ENCODE peak calls at places on chromosomes 7 and 10, in eight cellular contexts. One of them, this sample, is unnamed.

GRCh38 chr10:89699581-89700064 is 1.8 kb upstream of the KIF20B start:
- DNase-seq in effector CD4-positive, alpha-beta T cell: no peak
- DNase-seq in GM20000: no peak
- DNase-seq in uterus: no peak
- DNase-seq in thoracic aorta: no peak
- DNase-seq in lung: no peak
- DNase-seq in CD8-positive, alpha-beta memory T cell: no peak
- DNase-seq in AG04450: no peak
- DNase-seq in this sample: no peak

GRCh38 chr7:151080522-151081169 is at the start of gene FASTK:
- DNase-seq in thoracic aorta: peak
- DNase-seq in GM20000: peak
- DNase-seq in lung: peak
- DNase-seq in uterus: peak
- DNase-seq in CD8-positive, alpha-beta memory T cell: peak
- DNase-seq in effector CD4-positive, alpha-beta T cell: peak
- DNase-seq in AG04450: peak
- DNase-seq in this sample: peak

GRCh38 chr10:118407026-118407425 is 64.9 kb upstream of the FAM204A start:
- DNase-seq in uterus: no peak
- DNase-seq in lung: no peak
- DNase-seq in CD8-positive, alpha-beta memory T cell: no peak
- DNase-seq in thoracic aorta: no peak
- DNase-seq in AG04450: no peak
- DNase-seq in GM20000: no peak
- DNase-seq in effector CD4-positive, alpha-beta T cell: no peak
- DNase-seq in this sample: no peak

GRCh38 chr10:68795886-68796532 is 31.3 kb upstream of the STOX1 start:
- DNase-seq in effector CD4-positive, alpha-beta T cell: no peak
- DNase-seq in uterus: no peak
- DNase-seq in thoracic aorta: no peak
- DNase-seq in GM20000: no peak
- DNase-seq in AG04450: no peak
- DNase-seq in CD8-positive, alpha-beta memory T cell: no peak
- DNase-seq in lung: no peak
- DNase-seq in this sample: no peak

GRCh38 chr7:78260826-78261225 is 462.3 kb downstream of the PHTF2 start:
- DNase-seq in CD8-positive, alpha-beta memory T cell: no peak
- DNase-seq in effector CD4-positive, alpha-beta T cell: no peak
- DNase-seq in uterus: no peak
- DNase-seq in AG04450: no peak
- DNase-seq in GM20000: no peak
- DNase-seq in lung: no peak
- DNase-seq in thoracic aorta: no peak
- DNase-seq in this sample: no peak

GRCh38 chr7:44073664-44074348 is 8.4 kb upstream of the PGAM2 start:
- DNase-seq in effector CD4-positive, alpha-beta T cell: no peak
- DNase-seq in GM20000: peak
- DNase-seq in lung: peak
- DNase-seq in CD8-positive, alpha-beta memory T cell: peak
- DNase-seq in thoracic aorta: peak
- DNase-seq in uterus: peak
- DNase-seq in AG04450: no peak
- DNase-seq in this sample: no peak

GRCh38 chr10:98125940-98126631 is 8.4 kb upstream of the R3HCC1L start:
- DNase-seq in GM20000: no peak
- DNase-seq in CD8-positive, alpha-beta memory T cell: no peak
- DNase-seq in AG04450: no peak
- DNase-seq in uterus: no peak
- DNase-seq in lung: no peak
- DNase-seq in thoracic aorta: no peak
- DNase-seq in effector CD4-positive, alpha-beta T cell: no peak
- DNase-seq in this sample: no peak

GRCh38 chr7:157980774-157981173 is 606.8 kb downstream of the PTPRN2 start:
- DNase-seq in thoracic aorta: no peak
- DNase-seq in AG04450: no peak
- DNase-seq in uterus: no peak
- DNase-seq in effector CD4-positive, alpha-beta T cell: no peak
- DNase-seq in GM20000: no peak
- DNase-seq in CD8-positive, alpha-beta memory T cell: no peak
- DNase-seq in lung: no peak
- DNase-seq in this sample: peak

GRCh38 chr10:48463318-48464003 is 141.4 kb downstream of the ARHGAP22 start:
- DNase-seq in uterus: peak
- DNase-seq in lung: no peak
- DNase-seq in GM20000: no peak
- DNase-seq in AG04450: no peak
- DNase-seq in thoracic aorta: no peak
- DNase-seq in CD8-positive, alpha-beta memory T cell: no peak
- DNase-seq in effector CD4-positive, alpha-beta T cell: no peak
- DNase-seq in this sample: no peak

GRCh38 chr10:70885485-70885884 is 2.9 kb downstream of the PCBD1 start:
- DNase-seq in AG04450: no peak
- DNase-seq in uterus: peak
- DNase-seq in thoracic aorta: no peak
- DNase-seq in lung: no peak
- DNase-seq in GM20000: no peak
- DNase-seq in CD8-positive, alpha-beta memory T cell: no peak
- DNase-seq in effector CD4-positive, alpha-beta T cell: no peak
- DNase-seq in this sample: no peak

GRCh38 chr7:96495751-96496216 is 173.9 kb upstream of the SLC25A13 start:
- DNase-seq in CD8-positive, alpha-beta memory T cell: no peak
- DNase-seq in lung: no peak
- DNase-seq in uterus: no peak
- DNase-seq in AG04450: no peak
- DNase-seq in GM20000: no peak
- DNase-seq in effector CD4-positive, alpha-beta T cell: no peak
- DNase-seq in thoracic aorta: no peak
- DNase-seq in this sample: no peak

GRCh38 chr7:101308245-101309085 is 13.1 kb downstream of the IFT22 start:
- DNase-seq in lung: peak
- DNase-seq in effector CD4-positive, alpha-beta T cell: no peak
- DNase-seq in GM20000: peak
- DNase-seq in uterus: peak
- DNase-seq in thoracic aorta: no peak
- DNase-seq in CD8-positive, alpha-beta memory T cell: no peak
- DNase-seq in AG04450: no peak
- DNase-seq in this sample: peak

GRCh38 chr10:11986593-11987216 is 55.9 kb downstream of the UPF2 start:
- DNase-seq in lung: peak
- DNase-seq in CD8-positive, alpha-beta memory T cell: peak
- DNase-seq in thoracic aorta: peak
- DNase-seq in GM20000: peak
- DNase-seq in effector CD4-positive, alpha-beta T cell: peak
- DNase-seq in uterus: peak
- DNase-seq in AG04450: peak
- DNase-seq in this sample: peak

GRCh38 chr10:97020452-97021400 is 165.0 kb downstream of the SLIT1 start:
- DNase-seq in uterus: peak
- DNase-seq in AG04450: no peak
- DNase-seq in GM20000: no peak
- DNase-seq in lung: no peak
- DNase-seq in effector CD4-positive, alpha-beta T cell: no peak
- DNase-seq in CD8-positive, alpha-beta memory T cell: no peak
- DNase-seq in thoracic aorta: no peak
- DNase-seq in this sample: no peak

GRCh38 chr10:37975407-37975991 is 948 bp downstream of the ZNF25 start:
- DNase-seq in CD8-positive, alpha-beta memory T cell: no peak
- DNase-seq in GM20000: peak
- DNase-seq in AG04450: no peak
- DNase-seq in effector CD4-positive, alpha-beta T cell: no peak
- DNase-seq in thoracic aorta: no peak
- DNase-seq in lung: no peak
- DNase-seq in uterus: no peak
- DNase-seq in this sample: no peak

GRCh38 chr7:69422473-69423102 is 175.7 kb upstream of the AUTS2 start:
- DNase-seq in AG04450: no peak
- DNase-seq in GM20000: no peak
- DNase-seq in lung: no peak
- DNase-seq in effector CD4-positive, alpha-beta T cell: no peak
- DNase-seq in thoracic aorta: no peak
- DNase-seq in uterus: no peak
- DNase-seq in CD8-positive, alpha-beta memory T cell: no peak
- DNase-seq in this sample: no peak

GRCh38 chr7:158819571-158820203 is 9.6 kb downstream of the ESYT2 start:
- DNase-seq in effector CD4-positive, alpha-beta T cell: no peak
- DNase-seq in uterus: no peak
- DNase-seq in GM20000: no peak
- DNase-seq in CD8-positive, alpha-beta memory T cell: no peak
- DNase-seq in thoracic aorta: no peak
- DNase-seq in lung: no peak
- DNase-seq in AG04450: no peak
- DNase-seq in this sample: no peak

GRCh38 chr10:32263300-32263699 is 83.7 kb downstream of the EPC1 start:
- DNase-seq in AG04450: no peak
- DNase-seq in GM20000: no peak
- DNase-seq in effector CD4-positive, alpha-beta T cell: no peak
- DNase-seq in CD8-positive, alpha-beta memory T cell: no peak
- DNase-seq in thoracic aorta: no peak
- DNase-seq in lung: no peak
- DNase-seq in uterus: no peak
- DNase-seq in this sample: no peak

GRCh38 chr7:27430115-27430514 is 187.5 kb downstream of the EVX1 start:
- DNase-seq in AG04450: no peak
- DNase-seq in CD8-positive, alpha-beta memory T cell: no peak
- DNase-seq in effector CD4-positive, alpha-beta T cell: no peak
- DNase-seq in GM20000: no peak
- DNase-seq in lung: no peak
- DNase-seq in thoracic aorta: no peak
- DNase-seq in uterus: no peak
- DNase-seq in this sample: no peak

GRCh38 chr10:6763417-6763816 is 183.3 kb upstream of the PRKCQ start:
- DNase-seq in effector CD4-positive, alpha-beta T cell: no peak
- DNase-seq in lung: no peak
- DNase-seq in GM20000: no peak
- DNase-seq in AG04450: no peak
- DNase-seq in thoracic aorta: no peak
- DNase-seq in CD8-positive, alpha-beta memory T cell: no peak
- DNase-seq in uterus: no peak
- DNase-seq in this sample: no peak

GRCh38 chr7:96344236-96344635 is 22.3 kb upstream of the SLC25A13 start:
- DNase-seq in thoracic aorta: no peak
- DNase-seq in uterus: no peak
- DNase-seq in GM20000: no peak
- DNase-seq in AG04450: no peak
- DNase-seq in lung: no peak
- DNase-seq in CD8-positive, alpha-beta memory T cell: no peak
- DNase-seq in effector CD4-positive, alpha-beta T cell: no peak
- DNase-seq in this sample: no peak

GRCh38 chr10:110344622-110345021 is 39.9 kb upstream of the SMNDC1 start:
- DNase-seq in lung: no peak
- DNase-seq in AG04450: no peak
- DNase-seq in thoracic aorta: no peak
- DNase-seq in CD8-positive, alpha-beta memory T cell: no peak
- DNase-seq in GM20000: no peak
- DNase-seq in effector CD4-positive, alpha-beta T cell: no peak
- DNase-seq in uterus: no peak
- DNase-seq in this sample: no peak

GRCh38 chr7:750111-750905 is 23.2 kb upstream of the PRKAR1B start:
- DNase-seq in lung: no peak
- DNase-seq in AG04450: no peak
- DNase-seq in GM20000: no peak
- DNase-seq in CD8-positive, alpha-beta memory T cell: peak
- DNase-seq in thoracic aorta: no peak
- DNase-seq in uterus: no peak
- DNase-seq in effector CD4-positive, alpha-beta T cell: no peak
- DNase-seq in this sample: no peak

GRCh38 chr7:156612930-156613329 is 27.6 kb upstream of the RNF32 start:
- DNase-seq in GM20000: no peak
- DNase-seq in CD8-positive, alpha-beta memory T cell: peak
- DNase-seq in AG04450: no peak
- DNase-seq in uterus: no peak
- DNase-seq in lung: no peak
- DNase-seq in thoracic aorta: no peak
- DNase-seq in effector CD4-positive, alpha-beta T cell: peak
- DNase-seq in this sample: no peak

GRCh38 chr7:34236839-34237492 is 331.6 kb downstream of the BMPER start:
- DNase-seq in AG04450: no peak
- DNase-seq in CD8-positive, alpha-beta memory T cell: no peak
- DNase-seq in lung: no peak
- DNase-seq in uterus: no peak
- DNase-seq in effector CD4-positive, alpha-beta T cell: no peak
- DNase-seq in thoracic aorta: no peak
- DNase-seq in GM20000: no peak
- DNase-seq in this sample: no peak

GRCh38 chr10:100895346-100895745 is 17.4 kb upstream of the SLF2 start:
- DNase-seq in lung: peak
- DNase-seq in CD8-positive, alpha-beta memory T cell: no peak
- DNase-seq in GM20000: no peak
- DNase-seq in AG04450: no peak
- DNase-seq in effector CD4-positive, alpha-beta T cell: no peak
- DNase-seq in uterus: no peak
- DNase-seq in thoracic aorta: no peak
- DNase-seq in this sample: no peak

GRCh38 chr10:63554666-63555065 is 33.5 kb downstream of the REEP3 start:
- DNase-seq in GM20000: peak
- DNase-seq in lung: no peak
- DNase-seq in effector CD4-positive, alpha-beta T cell: no peak
- DNase-seq in thoracic aorta: no peak
- DNase-seq in uterus: no peak
- DNase-seq in CD8-positive, alpha-beta memory T cell: peak
- DNase-seq in AG04450: peak
- DNase-seq in this sample: no peak

GRCh38 chr10:71770255-71770654 is 3.1 kb downstream of the VSIR start:
- DNase-seq in AG04450: no peak
- DNase-seq in uterus: peak
- DNase-seq in effector CD4-positive, alpha-beta T cell: no peak
- DNase-seq in CD8-positive, alpha-beta memory T cell: no peak
- DNase-seq in thoracic aorta: no peak
- DNase-seq in GM20000: no peak
- DNase-seq in lung: no peak
- DNase-seq in this sample: no peak

GRCh38 chr10:84205049-84205852 is 10.9 kb downstream of the CDHR1 start:
- DNase-seq in CD8-positive, alpha-beta memory T cell: peak
- DNase-seq in lung: peak
- DNase-seq in AG04450: no peak
- DNase-seq in GM20000: peak
- DNase-seq in effector CD4-positive, alpha-beta T cell: peak
- DNase-seq in uterus: no peak
- DNase-seq in thoracic aorta: no peak
- DNase-seq in this sample: no peak

GRCh38 chr7:121006731-121007315 is 18.3 kb downstream of the CPED1 start:
- DNase-seq in CD8-positive, alpha-beta memory T cell: no peak
- DNase-seq in thoracic aorta: no peak
- DNase-seq in lung: no peak
- DNase-seq in AG04450: no peak
- DNase-seq in effector CD4-positive, alpha-beta T cell: no peak
- DNase-seq in GM20000: no peak
- DNase-seq in uterus: no peak
- DNase-seq in this sample: no peak

GRCh38 chr10:101285519-101286070 is 56.3 kb upstream of the LBX1 start:
- DNase-seq in lung: no peak
- DNase-seq in effector CD4-positive, alpha-beta T cell: no peak
- DNase-seq in AG04450: no peak
- DNase-seq in CD8-positive, alpha-beta memory T cell: no peak
- DNase-seq in uterus: no peak
- DNase-seq in GM20000: no peak
- DNase-seq in thoracic aorta: no peak
- DNase-seq in this sample: no peak

GRCh38 chr10:34281661-34282060 is 533.4 kb downstream of the PARD3 start:
- DNase-seq in effector CD4-positive, alpha-beta T cell: no peak
- DNase-seq in CD8-positive, alpha-beta memory T cell: no peak
- DNase-seq in AG04450: no peak
- DNase-seq in lung: no peak
- DNase-seq in thoracic aorta: no peak
- DNase-seq in GM20000: no peak
- DNase-seq in uterus: no peak
- DNase-seq in this sample: no peak

GRCh38 chr7:31805209-31805818 is 118.3 kb downstream of the PPP1R17 start:
- DNase-seq in lung: no peak
- DNase-seq in AG04450: no peak
- DNase-seq in thoracic aorta: no peak
- DNase-seq in uterus: no peak
- DNase-seq in CD8-positive, alpha-beta memory T cell: no peak
- DNase-seq in GM20000: no peak
- DNase-seq in effector CD4-positive, alpha-beta T cell: no peak
- DNase-seq in this sample: no peak

GRCh38 chr10:125160856-125161569 is 650 bp upstream of the CTBP2 start:
- DNase-seq in AG04450: peak
- DNase-seq in GM20000: peak
- DNase-seq in lung: peak
- DNase-seq in effector CD4-positive, alpha-beta T cell: no peak
- DNase-seq in uterus: peak
- DNase-seq in thoracic aorta: no peak
- DNase-seq in CD8-positive, alpha-beta memory T cell: no peak
- DNase-seq in this sample: no peak

This sample was measured in omental fat pad.